ENCODE peak calls at places on chromosomes 12 and 14, in ten cellular contexts. One of them, this sample, is unnamed.

GRCh38 chr12:712172-712863 is 40.1 kb upstream of the WNK1 start:
- DNase-seq in HuH-7.5: no peak
- DNase-seq in activated gamma-delta T cell treated with anti-CD3 and anti-CD28 coated beads, Interleukin-2, amount 50 U/mL, for 16 hours: no peak
- DNase-seq in D341Med: no peak
- DNase-seq in EL: no peak
- DNase-seq in GM10248: no peak
- DNase-seq in LHCN-M2: peak; percentile 83
- DNase-seq in cardiac fibroblast: peak; percentile 22
- DNase-seq in stimulated activated CD4-positive, alpha-beta T cell treated with anti-CD3 and anti-CD28 coated beads, TNF-alpha, amount 100 ng/mL, for 1 hour: no peak
- DNase-seq in stimulated activated CD8-positive, alpha-beta memory T cell treated with anti-CD3 and anti-CD28 coated beads, Interleukin-15, amount 100 ng/mL, for 24 hours: no peak
- DNase-seq in this sample: no peak

GRCh38 chr12:15299947-15300346 is 22.4 kb upstream of the PTPRO start:
- DNase-seq in EL: no peak
- DNase-seq in stimulated activated CD8-positive, alpha-beta memory T cell treated with anti-CD3 and anti-CD28 coated beads, Interleukin-15, amount 100 ng/mL, for 24 hours: no peak
- DNase-seq in D341Med: no peak
- DNase-seq in LHCN-M2: no peak
- DNase-seq in HuH-7.5: no peak
- DNase-seq in GM10248: no peak
- DNase-seq in stimulated activated CD4-positive, alpha-beta T cell treated with anti-CD3 and anti-CD28 coated beads, TNF-alpha, amount 100 ng/mL, for 1 hour: no peak
- DNase-seq in cardiac fibroblast: no peak
- DNase-seq in activated gamma-delta T cell treated with anti-CD3 and anti-CD28 coated beads, Interleukin-2, amount 50 U/mL, for 16 hours: no peak
- DNase-seq in this sample: no peak

GRCh38 chr12:50402270-50403000 is 1.8 kb downstream of the LARP4 start:
- DNase-seq in LHCN-M2: no peak
- DNase-seq in stimulated activated CD8-positive, alpha-beta memory T cell treated with anti-CD3 and anti-CD28 coated beads, Interleukin-15, amount 100 ng/mL, for 24 hours: no peak
- DNase-seq in EL: no peak
- DNase-seq in activated gamma-delta T cell treated with anti-CD3 and anti-CD28 coated beads, Interleukin-2, amount 50 U/mL, for 16 hours: no peak
- DNase-seq in D341Med: no peak
- DNase-seq in GM10248: no peak
- DNase-seq in cardiac fibroblast: peak; percentile 27
- DNase-seq in stimulated activated CD4-positive, alpha-beta T cell treated with anti-CD3 and anti-CD28 coated beads, TNF-alpha, amount 100 ng/mL, for 1 hour: no peak
- DNase-seq in HuH-7.5: no peak
- DNase-seq in this sample: no peak

GRCh38 chr12:75364918-75365317 is 26.0 kb upstream of the GLIPR1L2 start:
- DNase-seq in stimulated activated CD8-positive, alpha-beta memory T cell treated with anti-CD3 and anti-CD28 coated beads, Interleukin-15, amount 100 ng/mL, for 24 hours: no peak
- DNase-seq in cardiac fibroblast: peak; percentile 34
- DNase-seq in stimulated activated CD4-positive, alpha-beta T cell treated with anti-CD3 and anti-CD28 coated beads, TNF-alpha, amount 100 ng/mL, for 1 hour: no peak
- DNase-seq in activated gamma-delta T cell treated with anti-CD3 and anti-CD28 coated beads, Interleukin-2, amount 50 U/mL, for 16 hours: no peak
- DNase-seq in HuH-7.5: no peak
- DNase-seq in LHCN-M2: peak; percentile 95
- DNase-seq in D341Med: peak; percentile 28
- DNase-seq in GM10248: no peak
- DNase-seq in EL: no peak
- DNase-seq in this sample: no peak

GRCh38 chr14:32134448-32135070 is 57.5 kb downstream of the ARHGAP5 start:
- DNase-seq in LHCN-M2: no peak
- DNase-seq in EL: peak; percentile 84
- DNase-seq in HuH-7.5: no peak
- DNase-seq in stimulated activated CD4-positive, alpha-beta T cell treated with anti-CD3 and anti-CD28 coated beads, TNF-alpha, amount 100 ng/mL, for 1 hour: no peak
- DNase-seq in activated gamma-delta T cell treated with anti-CD3 and anti-CD28 coated beads, Interleukin-2, amount 50 U/mL, for 16 hours: no peak
- DNase-seq in GM10248: no peak
- DNase-seq in stimulated activated CD8-positive, alpha-beta memory T cell treated with anti-CD3 and anti-CD28 coated beads, Interleukin-15, amount 100 ng/mL, for 24 hours: no peak
- DNase-seq in D341Med: no peak
- DNase-seq in cardiac fibroblast: peak; percentile 26
- DNase-seq in this sample: no peak

GRCh38 chr14:53011053-53011462 is 60.2 kb upstream of the FERMT2 start:
- DNase-seq in EL: peak; percentile 100
- DNase-seq in stimulated activated CD4-positive, alpha-beta T cell treated with anti-CD3 and anti-CD28 coated beads, TNF-alpha, amount 100 ng/mL, for 1 hour: no peak
- DNase-seq in stimulated activated CD8-positive, alpha-beta memory T cell treated with anti-CD3 and anti-CD28 coated beads, Interleukin-15, amount 100 ng/mL, for 24 hours: no peak
- DNase-seq in cardiac fibroblast: peak; percentile 99
- DNase-seq in LHCN-M2: peak; percentile 100
- DNase-seq in HuH-7.5: no peak
- DNase-seq in D341Med: no peak
- DNase-seq in activated gamma-delta T cell treated with anti-CD3 and anti-CD28 coated beads, Interleukin-2, amount 50 U/mL, for 16 hours: no peak
- DNase-seq in GM10248: no peak
- DNase-seq in this sample: no peak

GRCh38 chr12:122085006-122085405 is 6.5 kb downstream of the MLXIP start:
- DNase-seq in HuH-7.5: no peak
- DNase-seq in activated gamma-delta T cell treated with anti-CD3 and anti-CD28 coated beads, Interleukin-2, amount 50 U/mL, for 16 hours: no peak
- DNase-seq in EL: no peak
- DNase-seq in LHCN-M2: no peak
- DNase-seq in cardiac fibroblast: no peak
- DNase-seq in stimulated activated CD8-positive, alpha-beta memory T cell treated with anti-CD3 and anti-CD28 coated beads, Interleukin-15, amount 100 ng/mL, for 24 hours: no peak
- DNase-seq in stimulated activated CD4-positive, alpha-beta T cell treated with anti-CD3 and anti-CD28 coated beads, TNF-alpha, amount 100 ng/mL, for 1 hour: no peak
- DNase-seq in GM10248: no peak
- DNase-seq in D341Med: no peak
- DNase-seq in this sample: no peak

GRCh38 chr12:93127582-93128331 is 198.7 kb upstream of the EEA1 start:
- DNase-seq in EL: peak; percentile 76
- DNase-seq in D341Med: no peak
- DNase-seq in GM10248: no peak
- DNase-seq in LHCN-M2: peak; percentile 65
- DNase-seq in cardiac fibroblast: peak; percentile 96
- DNase-seq in stimulated activated CD8-positive, alpha-beta memory T cell treated with anti-CD3 and anti-CD28 coated beads, Interleukin-15, amount 100 ng/mL, for 24 hours: no peak
- DNase-seq in activated gamma-delta T cell treated with anti-CD3 and anti-CD28 coated beads, Interleukin-2, amount 50 U/mL, for 16 hours: no peak
- DNase-seq in HuH-7.5: peak; percentile 44
- DNase-seq in stimulated activated CD4-positive, alpha-beta T cell treated with anti-CD3 and anti-CD28 coated beads, TNF-alpha, amount 100 ng/mL, for 1 hour: no peak
- DNase-seq in this sample: no peak

GRCh38 chr14:77543637-77544334 is 45.2 kb upstream of the ISM2 start:
- DNase-seq in cardiac fibroblast: no peak
- DNase-seq in GM10248: no peak
- DNase-seq in D341Med: no peak
- DNase-seq in stimulated activated CD8-positive, alpha-beta memory T cell treated with anti-CD3 and anti-CD28 coated beads, Interleukin-15, amount 100 ng/mL, for 24 hours: no peak
- DNase-seq in LHCN-M2: no peak
- DNase-seq in HuH-7.5: no peak
- DNase-seq in activated gamma-delta T cell treated with anti-CD3 and anti-CD28 coated beads, Interleukin-2, amount 50 U/mL, for 16 hours: no peak
- DNase-seq in stimulated activated CD4-positive, alpha-beta T cell treated with anti-CD3 and anti-CD28 coated beads, TNF-alpha, amount 100 ng/mL, for 1 hour: no peak
- DNase-seq in EL: no peak
- DNase-seq in this sample: no peak

This sample was measured in natural killer cell treated with Interleukin-12 subunit alpha and Interleukin-12 subunit beta and Interleukin-15 and Interleukin-18, amount 100 ng/mL, for 72 hours.